ENCODE peak calls at places on chromosomes 6 and 20, in four cellular contexts. J is NT2/D1; M is stimulated activated naive CD4-positive, alpha-beta T cell; E is MCF 10A. I is an unnamed sample.

GRCh38 chr20:38551056-38551626 is 29.9 kb upstream of the ADIG start:
- DNase-seq in J (no peak), M (no peak), E (no peak), I (no peak)

GRCh38 chr6:134949927-134950326 is at the start of gene ALDH8A1:
- DNase-seq in J (no peak), M (no peak), E (no peak), I (no peak)

GRCh38 chr20:10861086-10861485 is 187.3 kb upstream of the JAG1 start:
- DNase-seq in J (no peak), M (no peak), E (peak; percentile 74), I (peak; percentile 93)

GRCh38 chr20:10216146-10216741 is 2.4 kb upstream of the SNAP25 start:
- DNase-seq in J (no peak), M (no peak), E (no peak), I (no peak)

GRCh38 chr20:49181265-49181877 is 6.8 kb downstream of the STAU1 start:
- DNase-seq in J (no peak), M (no peak), E (no peak), I (no peak)

GRCh38 chr6:13398081-13398406 is 69.7 kb upstream of the TBC1D7 start:
- DNase-seq in J (no peak), M (no peak), E (peak; percentile 63), I (peak; percentile 93)

GRCh38 chr6:134021396-134022122 is 30.9 kb downstream of the SLC2A12 start:
- DNase-seq in J (no peak), M (no peak), E (no peak), I (no peak)

GRCh38 chr6:111759413-111759835 is 113.8 kb downstream of the FYN start:
- DNase-seq in J (no peak), M (no peak), E (no peak), I (no peak)

GRCh38 chr6:138107752-138108592 is 753 bp upstream of the PERP start:
- DNase-seq in J (no peak), M (peak; percentile 38), E (peak; percentile 59), I (no peak)

GRCh38 chr20:51715028-51715872 is 52.9 kb downstream of the ATP9A start:
- DNase-seq in J (no peak), M (no peak), E (no peak), I (no peak)

GRCh38 chr20:6691541-6691940 is 75.9 kb upstream of the BMP2 start:
- DNase-seq in J (no peak), M (no peak), E (no peak), I (no peak)

GRCh38 chr20:34368547-34368946 is 5.5 kb downstream of the ITCH start:
- DNase-seq in J (no peak), M (no peak), E (no peak), I (no peak)

GRCh38 chr20:7856756-7857155 is 83.5 kb downstream of the HAO1 start:
- DNase-seq in J (no peak), M (no peak), E (peak; percentile 97), I (peak; percentile 97)

GRCh38 chr6:150622941-150623874 is 23.5 kb downstream of the PLEKHG1 start:
- DNase-seq in J (no peak), M (peak; percentile 5), E (no peak), I (no peak)